ENCODE peak calls at places on chromosomes 2 and 18, in four cellular contexts. Z is K562, I is GM12878, L is H1. S is an unnamed sample.

GRCh38 chr2:223950448-223951347 is 5.6 kb upstream of the WDFY1 start:
- DNase-seq in Z (no peak), I (no peak), L (no peak), S (no peak)

GRCh38 chr18:43830905-43831304 is 553.6 kb upstream of the SYT4 start:
- DNase-seq in Z (no peak), I (no peak), L (no peak), S (no peak)

GRCh38 chr18:22043837-22044236 is 125.6 kb upstream of the GATA6 start:
- DNase-seq in Z (no peak), I (no peak), L (no peak), S (no peak)

GRCh38 chr2:225104971-225105370 is 62.7 kb upstream of the DOCK10 start:
- DNase-seq in Z (no peak), I (no peak), L (no peak), S (no peak)

GRCh38 chr2:130341562-130342019 is 1.1 kb upstream of the IMP4 start:
- DNase-seq in Z (peak; percentile 29), I (no peak), L (no peak), S (no peak)

GRCh38 chr2:217585362-217585761 is 417.4 kb downstream of the TNS1 start:
- DNase-seq in Z (no peak), I (no peak), L (no peak), S (no peak)

GRCh38 chr2:201420442-201421113 is 30.7 kb downstream of the TRAK2 start:
- DNase-seq in Z (no peak), I (no peak), L (no peak), S (no peak)

GRCh38 chr2:28216320-28216719 is 176.3 kb upstream of the FOSL2 start:
- DNase-seq in Z (no peak), I (no peak), L (no peak), S (no peak)

GRCh38 chr2:170873035-170873692 is 55.9 kb upstream of the GORASP2 start:
- DNase-seq in Z (peak; percentile 86), I (peak; percentile 24), L (peak; percentile 90), S (peak; percentile 70)

GRCh38 chr2:237742614-237743013 is 56.0 kb upstream of the RBM44 start:
- DNase-seq in Z (no peak), I (no peak), L (no peak), S (no peak)

GRCh38 chr2:241209271-241209670 is 20.8 kb downstream of the ANO7 start:
- DNase-seq in Z (peak; percentile 54), I (no peak), L (no peak), S (no peak)

GRCh38 chr2:142974288-142975024 is 97.0 kb downstream of the KYNU start:
- DNase-seq in Z (no peak), I (no peak), L (no peak), S (no peak)
- TF ChIP-seq ZNF274 in Z (no peak), I (no peak), L (no peak), S (no peak)

DNA sequence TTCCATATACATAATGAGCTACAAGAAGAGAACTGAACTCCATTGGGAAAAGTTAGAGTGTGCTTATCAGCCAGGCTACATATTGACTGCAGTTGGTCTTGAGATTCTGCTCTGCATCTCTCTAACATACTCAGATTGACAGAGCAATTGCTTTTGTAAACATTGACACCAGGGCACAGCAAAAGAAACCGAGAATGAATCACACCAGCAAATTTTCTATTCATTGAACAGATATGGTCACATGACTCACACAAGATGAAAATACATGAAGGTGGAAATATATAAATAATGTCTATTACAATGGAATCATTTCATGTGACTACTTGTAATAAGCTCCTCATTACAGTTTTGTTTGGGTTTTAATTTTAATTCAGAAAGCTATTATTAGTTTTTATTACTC is 691.9 kb upstream of the TMEFF2 start:
- DNase-seq in Z (no peak), I (no peak), L (no peak), S (no peak)
- TF ChIP-seq BRCA1 in Z (no peak), I (no peak), L (no peak), S (no peak)

GRCh38 chr2:54579061-54579681 is 123.0 kb downstream of the SPTBN1 start:
- DNase-seq in Z (no peak), I (no peak), L (no peak), S (no peak)

GRCh38 chr2:54577035-54577434 is 120.9 kb downstream of the SPTBN1 start:
- DNase-seq in Z (no peak), I (no peak), L (no peak), S (peak; percentile 87)

GRCh38 chr2:54579682-54580349 is 123.7 kb downstream of the SPTBN1 start:
- DNase-seq in Z (no peak), I (peak; percentile 89), L (no peak), S (peak; percentile 97)

GRCh38 chr2:54578668-54579045 is 122.5 kb downstream of the SPTBN1 start:
- DNase-seq in Z (no peak), I (no peak), L (no peak), S (no peak)

GRCh38 chr2:54577944-54578667 is 122.0 kb downstream of the SPTBN1 start:
- DNase-seq in Z (no peak), I (no peak), L (no peak), S (no peak)
- TF ChIP-seq ZNF274 in Z (no peak), I (no peak), L (no peak), S (no peak)

DNA sequence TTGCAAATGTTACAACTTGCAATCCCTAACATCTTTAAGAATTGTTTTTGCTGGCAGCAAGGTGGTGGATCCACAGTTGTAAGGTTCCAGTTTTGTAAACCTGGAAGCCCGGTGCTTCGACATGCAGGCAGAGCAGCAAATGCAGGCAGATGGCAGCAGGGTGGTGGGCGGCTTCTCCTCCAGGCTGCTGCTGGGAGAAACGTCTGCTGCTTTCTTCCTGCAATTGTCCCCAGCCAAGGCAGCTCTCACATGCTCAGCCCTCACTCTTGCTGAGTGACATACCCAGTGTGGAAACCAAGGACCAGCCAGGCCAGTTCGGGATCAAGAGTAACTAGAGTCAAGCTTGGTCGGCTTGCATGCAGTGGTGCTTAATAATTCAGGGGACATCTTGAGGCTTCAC is 166.0 kb downstream of the SEPTIN10 start:
- DNase-seq in Z (no peak), I (no peak), L (no peak), S (no peak)
- TF ChIP-seq BRCA1 in Z (no peak), I (no peak), L (no peak), S (no peak)

DNA sequence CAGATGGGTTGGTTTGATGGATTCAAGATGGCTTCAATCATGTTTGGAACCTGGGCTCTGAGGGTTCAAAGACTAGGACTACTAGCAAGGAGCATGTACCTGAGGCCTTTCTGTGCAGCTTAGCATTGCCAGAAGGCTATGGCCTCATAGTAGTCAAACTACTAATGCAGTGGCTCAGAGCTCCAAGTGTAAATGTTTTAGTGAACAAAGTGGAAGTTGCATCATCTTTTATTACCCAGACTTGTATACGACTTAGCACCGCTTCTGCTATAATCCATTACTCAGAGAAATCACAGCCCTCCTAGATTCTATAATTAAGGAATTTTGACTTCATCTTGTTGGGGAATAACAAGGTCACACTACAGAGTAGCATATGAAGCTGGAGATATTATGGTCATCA is 210.5 kb downstream of the ERBB4 start:
- DNase-seq in Z (no peak), I (no peak), L (no peak), S (no peak)
- TF ChIP-seq ZNF274 in Z (no peak), I (no peak), L (no peak), S (no peak)

GRCh38 chr2:112314856-112315255 is 39.5 kb downstream of the ZC3H6 start:
- DNase-seq in Z (no peak), I (no peak), L (no peak), S (peak; percentile 89)
- TF ChIP-seq BRCA1 in Z (no peak), I (no peak), L (no peak), S (no peak)

DNA sequence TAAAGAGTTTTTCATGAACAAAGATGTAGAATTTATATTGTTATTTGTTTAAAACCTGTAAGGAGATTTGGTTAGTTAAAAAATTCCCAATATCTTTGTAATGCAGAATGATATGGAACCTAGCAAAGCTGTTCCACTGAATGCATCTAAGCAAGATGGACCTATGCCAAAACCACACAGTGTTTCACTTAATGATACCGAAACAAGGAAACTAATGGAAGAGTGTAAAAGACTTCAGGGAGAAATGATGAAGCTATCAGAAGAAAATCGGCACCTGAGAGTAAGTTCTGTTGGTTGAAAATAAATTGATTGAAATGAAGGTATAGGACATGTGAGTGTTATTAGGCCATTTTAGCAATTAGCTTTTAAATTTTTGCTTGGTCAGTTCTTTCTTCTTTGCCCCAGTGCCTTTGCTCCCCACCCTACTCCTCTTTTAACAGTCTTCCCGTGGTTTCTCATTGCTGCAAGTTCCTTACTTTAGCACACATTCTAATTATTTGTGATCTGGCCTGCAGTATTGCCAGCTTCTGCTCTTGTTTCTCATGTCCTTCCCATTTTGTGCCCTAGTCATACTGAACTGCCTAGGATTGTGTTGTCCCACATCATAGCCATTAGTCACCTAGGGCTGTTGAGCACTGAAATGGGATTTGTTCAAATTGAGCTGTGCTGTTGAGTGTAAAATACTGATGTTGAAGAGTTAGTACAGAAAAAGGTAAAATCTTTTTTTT is 36.6 kb downstream of the VAPA start:
- DNase-seq in Z (no peak), I (no peak), L (no peak), S (no peak)
- TF ChIP-seq ZNF274 in Z (no peak), I (no peak), L (no peak), S (no peak)

GRCh38 chr2:50346104-50346503 is 685.8 kb downstream of the NRXN1 start:
- DNase-seq in Z (no peak), I (no peak), L (peak; percentile 67), S (no peak)
- TF ChIP-seq BRCA1 in Z (no peak), I (no peak), L (no peak), S (no peak)